ENCODE peak calls at places on chromosomes 6 and 20, in seven cellular contexts. T is adrenal gland, X is fibroblast of lung, N is brain microvascular endothelial cell, E is lower lobe of right lung, C is RWPE1, P is GM12878. F is an unnamed sample.

GRCh38 chr6:11378639-11379038 is 146.2 kb upstream of the NEDD9 start:
- DNase-seq in C (no peak), P (no peak), E (no peak), T (no peak), N (no peak), X (no peak), F (no peak)

GRCh38 chr6:169999367-169999766 is 247.9 kb downstream of the ERMARD start:
- DNase-seq in C (no peak), T (no peak), X (no peak), P (no peak), N (no peak), E (no peak), F (no peak)

GRCh38 chr6:46583081-46583480 is 69.5 kb downstream of the CYP39A1 start:
- DNase-seq in P (no peak), X (no peak), N (no peak), C (no peak), E (no peak), T (no peak), F (no peak)

GRCh38 chr6:90619221-90619620 is 32.3 kb upstream of the MAP3K7 start:
- DNase-seq in P (no peak), N (no peak), T (no peak), X (no peak), E (no peak), C (no peak), F (no peak)

GRCh38 chr20:37636212-37636975 is 57.4 kb upstream of the CTNNBL1 start:
- DNase-seq in C (no peak), P (no peak), N (no peak), T (no peak), X (no peak), E (no peak), F (no peak)

GRCh38 chr20:3313681-3314080 is 74.7 kb upstream of the SLC4A11 start:
- DNase-seq in T (peak; percentile 24), C (no peak), P (no peak), N (no peak), E (no peak), X (no peak), F (no peak)

GRCh38 chr6:146700078-146700686 is 101.4 kb downstream of the ADGB start:
- DNase-seq in X (peak; percentile 73), T (peak; percentile 86), P (peak; percentile 26), C (peak; percentile 53), N (peak; percentile 79), E (no peak), F (peak; percentile 36)

GRCh38 chr6:129889580-129889979 is 28.5 kb upstream of the TMEM244 start:
- DNase-seq in N (peak; percentile 88), P (no peak), T (no peak), C (peak; percentile 65), X (peak; percentile 89), E (no peak), F (peak; percentile 49)

GRCh38 chr6:159819932-159820640 is 20.0 kb downstream of the PNLDC1 start:
- DNase-seq in N (no peak), C (no peak), X (no peak), E (peak; percentile 45), T (no peak), P (no peak), F (no peak)

GRCh38 chr6:140609956-140610355 is 1235.5 kb upstream of the CITED2 start:
- DNase-seq in C (no peak), X (no peak), T (no peak), N (no peak), E (no peak), P (no peak), F (no peak)
- H3K27ac ChIP-seq in C (no peak overlapping the region), X (no peak overlapping the region), T (no peak overlapping the region), N (no peak overlapping the region), E (no peak overlapping the region), P (no peak overlapping the region), F (no peak overlapping the region)

GRCh38 chr20:54005524-54005923 is 64.9 kb downstream of the BCAS1 start:
- DNase-seq in C (no peak), T (no peak), E (no peak), P (no peak), X (no peak), N (no peak), F (no peak)
- H3K27ac ChIP-seq in C (no peak overlapping the region), T (no peak overlapping the region), E (no peak overlapping the region), P (no peak overlapping the region), X (no peak overlapping the region), N (no peak overlapping the region), F (no peak overlapping the region)

GRCh38 chr6:156828280-156828703 is 51.1 kb downstream of the ARID1B start:
- DNase-seq in T (peak; percentile 60), X (peak; percentile 93), C (peak; percentile 84), P (no peak), E (no peak), N (peak; percentile 80), F (peak; percentile 60)

GRCh38 chr6:156824142-156824541 is 47.0 kb downstream of the ARID1B start:
- DNase-seq in T (no peak), P (no peak), X (no peak), N (no peak), E (no peak), C (no peak), F (no peak)

GRCh38 chr6:156825475-156825874 is 48.3 kb downstream of the ARID1B start:
- DNase-seq in N (no peak), P (no peak), T (no peak), X (no peak), C (no peak), E (no peak), F (no peak)

GRCh38 chr6:156827382-156827781 is 50.2 kb downstream of the ARID1B start:
- DNase-seq in X (no peak), P (no peak), T (no peak), C (no peak), N (no peak), E (no peak), F (no peak)

GRCh38 chr6:156826290-156826955 is 49.2 kb downstream of the ARID1B start:
- DNase-seq in T (no peak), N (no peak), C (no peak), X (no peak), E (peak; percentile 62), P (no peak), F (no peak)
- H3K27ac ChIP-seq in T (no peak overlapping the region), N (no peak overlapping the region), C (no peak overlapping the region), X (no peak overlapping the region), E (no peak overlapping the region), P (no peak overlapping the region), F (no peak overlapping the region)

DNA sequence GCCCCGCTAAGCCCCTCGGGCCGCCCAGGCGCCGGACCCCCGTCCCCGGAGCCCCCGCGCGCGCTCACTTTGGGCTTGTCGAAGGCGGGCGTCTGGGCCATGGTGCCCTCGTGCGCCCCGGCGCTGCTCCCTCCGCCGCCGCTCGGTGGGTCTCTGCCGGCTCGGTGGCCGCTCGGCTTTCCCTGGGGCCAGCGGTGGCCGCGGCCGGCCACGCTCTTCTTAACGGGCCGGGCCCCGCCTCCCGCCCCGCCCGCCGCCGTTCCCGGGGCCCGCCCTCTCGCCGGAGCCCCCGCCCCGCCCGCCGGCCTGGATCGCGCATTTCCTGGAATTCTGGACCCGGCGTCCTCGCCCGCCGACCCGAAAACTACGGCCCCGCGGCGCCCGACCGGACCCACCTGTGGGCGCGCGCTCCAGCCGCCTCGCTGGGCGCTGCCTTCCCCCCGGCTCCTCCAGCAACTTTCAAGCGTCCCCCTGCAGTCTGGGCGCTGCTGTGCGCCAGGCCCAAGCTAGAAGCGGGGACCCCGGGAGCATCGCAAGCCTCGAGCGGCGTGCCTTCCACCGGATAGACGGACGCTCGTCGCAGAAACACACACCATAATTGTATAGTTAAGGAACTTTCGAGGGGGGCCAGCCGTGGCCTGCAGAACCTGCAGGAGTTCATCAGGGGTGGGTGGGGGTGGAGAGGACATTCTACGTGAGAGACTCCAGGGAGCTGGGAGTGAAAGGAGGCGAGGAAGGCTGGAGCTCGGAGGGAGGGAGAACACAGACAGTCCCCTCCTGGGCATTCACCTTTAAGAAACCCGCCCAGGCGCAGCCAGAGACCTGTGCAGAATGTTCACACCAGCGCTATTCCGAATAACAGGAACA is at the start of gene ADA:
- DNase-seq in E (peak; percentile 72), X (peak; percentile 38), N (peak; percentile 25), T (peak; percentile 64), C (peak; percentile 77), P (no peak), F (no peak)
- H3K27ac ChIP-seq in E (peak within 1 kb of the TSS; percentile 83), X (no peak within 1 kb of the TSS), N (peak within 1 kb of the TSS; percentile 40), T (peak within 1 kb of the TSS; percentile 84), C (peak within 1 kb of the TSS; percentile 93), P (peak within 1 kb of the TSS; percentile 84), F (peak within 1 kb of the TSS; percentile 13)

DNA sequence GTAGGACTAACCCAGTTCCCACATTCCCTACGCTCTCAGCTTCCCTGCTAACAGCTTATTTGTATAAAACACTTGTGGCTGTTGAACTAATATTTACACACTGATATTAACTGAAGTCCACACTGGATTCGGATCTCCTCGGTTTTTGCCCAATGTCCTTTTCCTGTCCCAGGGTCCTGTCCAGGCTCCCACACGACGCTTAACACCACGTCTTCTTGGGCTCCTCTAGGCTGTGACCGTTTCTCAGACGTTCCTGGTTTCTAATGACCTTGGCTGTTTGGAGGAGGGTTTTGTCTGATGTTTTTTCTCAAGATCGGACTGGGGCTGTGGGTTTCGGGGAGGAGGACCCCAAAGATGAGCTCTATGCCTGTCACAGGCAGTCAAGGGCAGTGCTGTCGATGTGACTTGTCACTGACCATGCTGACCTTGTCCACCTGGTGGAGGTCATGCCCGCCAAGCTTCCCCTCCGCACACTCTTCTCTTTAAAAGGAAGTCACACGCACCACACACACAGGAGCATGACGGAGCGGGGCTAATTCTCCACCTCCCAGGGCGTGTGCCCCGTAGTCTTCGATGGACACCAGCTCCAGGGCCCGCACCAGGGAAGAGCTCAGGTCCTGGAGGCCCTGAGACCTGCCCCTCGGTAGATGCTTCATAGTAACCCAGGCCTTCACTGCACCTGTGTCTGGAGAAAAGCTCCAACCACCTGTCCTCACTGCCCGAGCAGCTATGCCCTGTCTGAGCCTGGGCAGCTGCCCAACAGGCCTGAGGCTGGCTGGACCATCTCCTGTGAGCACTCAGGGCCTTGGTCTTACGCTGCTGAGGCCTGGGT is 72.0 kb downstream of the TTLL2 start:
- DNase-seq in P (no peak), X (no peak), C (no peak), N (no peak), T (no peak), E (no peak), F (no peak)
- H3K27ac ChIP-seq in P (no peak overlapping the region), X (no peak overlapping the region), C (no peak overlapping the region), N (no peak overlapping the region), T (no peak overlapping the region), E (no peak overlapping the region), F (no peak overlapping the region)

GRCh38 chr6:161954077-161954476 is 680.2 kb upstream of the AGPAT4 start:
- DNase-seq in C (no peak), T (no peak), N (no peak), X (peak; percentile 51), P (no peak), E (no peak), F (no peak)

GRCh38 chr6:161959072-161959471 is 685.2 kb upstream of the AGPAT4 start:
- DNase-seq in N (no peak), P (no peak), T (no peak), C (no peak), E (no peak), X (no peak), F (no peak)

GRCh38 chr6:161954699-161955276 is 680.9 kb upstream of the AGPAT4 start:
- DNase-seq in P (no peak), T (peak; percentile 48), N (no peak), E (no peak), X (no peak), C (no peak), F (no peak)

GRCh38 chr6:161951139-161951538 is 677.3 kb upstream of the AGPAT4 start:
- DNase-seq in P (no peak), T (no peak), C (no peak), X (no peak), N (no peak), E (no peak), F (no peak)

GRCh38 chr6:161956082-161956481 is 682.2 kb upstream of the AGPAT4 start:
- DNase-seq in E (no peak), T (peak; percentile 31), N (no peak), P (no peak), C (no peak), X (no peak), F (no peak)
- H3K27ac ChIP-seq in E (no peak overlapping the region), T (no peak overlapping the region), N (no peak overlapping the region), P (no peak overlapping the region), C (no peak overlapping the region), X (no peak overlapping the region), F (no peak overlapping the region)